ENCODE peak calls at places on chromosomes 3 and 15, in nine cellular contexts. S is stromal cell of bone marrow; P is effector memory CD4-positive, alpha-beta T cell; U is G401; E is Kasumi-1; L is brain microvascular endothelial cell; C is globus pallidus; N is astrocyte of the hippocampus; R is AML-193. B is an unnamed sample.

GRCh38 chr3:108453541-108454057 is 56.8 kb downstream of the MYH15 start:
- DNase-seq in S (peak; percentile 21), P (no peak), U (no peak), E (no peak), L (peak; percentile 2), C (no peak), N (peak; percentile 20), R (no peak), B (no peak)

GRCh38 chr15:49438970-49439631 is 16.1 kb downstream of the FGF7 start:
- DNase-seq in S (no peak), P (no peak), U (no peak), E (peak; percentile 89), L (no peak), C (peak; percentile 42), N (peak; percentile 17), R (peak; percentile 84), B (no peak)

GRCh38 chr3:94036909-94037507 is 8.6 kb upstream of the STX19 start:
- DNase-seq in S (peak; percentile 32), P (no peak), U (peak; percentile 11), E (peak; percentile 43), L (peak; percentile 44), C (peak; percentile 43), N (peak; percentile 20), R (peak; percentile 58), B (no peak)

GRCh38 chr3:40504636-40505430 is 1.0 kb upstream of the ZNF620 start:
- DNase-seq in S (peak; percentile 97), P (no peak), U (peak; percentile 2), E (no peak), L (peak; percentile 93), C (no peak), N (peak; percentile 82), R (peak; percentile 3), B (peak; percentile 67)

GRCh38 chr3:172170841-172171240 is 131.5 kb downstream of the FNDC3B start:
- DNase-seq in S (no peak), P (no peak), U (no peak), E (no peak), L (no peak), C (no peak), N (no peak), R (no peak), B (no peak)

GRCh38 chr3:192816274-192816853 is 89.0 kb upstream of the FGF12 start:
- DNase-seq in S (peak; percentile 35), P (no peak), U (peak; percentile 72), E (peak; percentile 80), L (peak; percentile 39), C (peak; percentile 54), N (peak; percentile 68), R (peak; percentile 37), B (no peak)

GRCh38 chr3:8539419-8539818 is 37.8 kb downstream of the LMCD1 start:
- DNase-seq in S (no peak), P (no peak), U (no peak), E (no peak), L (peak; percentile 64), C (no peak), N (peak; percentile 61), R (no peak), B (no peak)

GRCh38 chr15:89822951-89823701 is 8.5 kb upstream of the ANPEP start:
- DNase-seq in S (peak; percentile 64), P (no peak), U (no peak), E (no peak), L (no peak), C (no peak), N (peak; percentile 24), R (no peak), B (no peak)

GRCh38 chr15:21261965-21262850 is 178.1 kb downstream of the POTEB3 start:
- DNase-seq in S (no peak), P (no peak), U (no peak), E (no peak), L (no peak), C (peak; percentile 0), N (no peak), R (no peak), B (no peak)

GRCh38 chr3:4997946-4998345 is 18.7 kb downstream of the BHLHE40 start:
- DNase-seq in S (no peak), P (no peak), U (no peak), E (no peak), L (no peak), C (no peak), N (no peak), R (no peak), B (no peak)

GRCh38 chr15:99434506-99435137 is 131.2 kb upstream of the MEF2A start:
- DNase-seq in S (no peak), P (no peak), U (no peak), E (no peak), L (no peak), C (no peak), N (no peak), R (no peak), B (no peak)

GRCh38 chr3:12308517-12308916 is 19.6 kb downstream of the PPARG start:
- DNase-seq in S (peak; percentile 68), P (no peak), U (no peak), E (no peak), L (peak; percentile 75), C (no peak), N (peak; percentile 64), R (peak; percentile 18), B (peak; percentile 35)

GRCh38 chr15:33131880-33132279 is 62.6 kb downstream of the FMN1 start:
- DNase-seq in S (peak; percentile 23), P (no peak), U (no peak), E (no peak), L (peak; percentile 31), C (no peak), N (peak; percentile 29), R (no peak), B (no peak)

GRCh38 chr3:134090031-134090430 is 60.3 kb upstream of the SLCO2A1 start:
- DNase-seq in S (no peak), P (no peak), U (no peak), E (no peak), L (no peak), C (no peak), N (no peak), R (no peak), B (no peak)

GRCh38 chr3:49799761-49800160 is at the start of gene CDHR4:
- DNase-seq in S (peak; percentile 93), P (no peak), U (no peak), E (no peak), L (peak; percentile 73), C (no peak), N (peak; percentile 33), R (no peak), B (peak; percentile 47)

GRCh38 chr3:134606033-134607025 is 44.5 kb downstream of the KY start:
- DNase-seq in S (no peak), P (no peak), U (no peak), E (peak; percentile 93), L (no peak), C (no peak), N (no peak), R (peak; percentile 99), B (no peak)

GRCh38 chr3:80233576-80233975 is 465.8 kb upstream of the ROBO1 start:
- DNase-seq in S (no peak), P (no peak), U (no peak), E (no peak), L (no peak), C (no peak), N (no peak), R (no peak), B (no peak)

GRCh38 chr3:189123595-189124387 is 48.0 kb upstream of the TPRG1 start:
- DNase-seq in S (no peak), P (no peak), U (peak; percentile 86), E (no peak), L (no peak), C (peak; percentile 23), N (peak; percentile 40), R (no peak), B (no peak)

GRCh38 chr3:13135251-13135810 is 62.1 kb upstream of the IQSEC1 start:
- DNase-seq in S (no peak), P (no peak), U (no peak), E (no peak), L (no peak), C (no peak), N (no peak), R (no peak), B (no peak)

GRCh38 chr3:147943265-147943945 is 534.2 kb downstream of the ZIC1 start:
- DNase-seq in S (peak; percentile 90), P (no peak), U (no peak), E (no peak), L (peak; percentile 89), C (no peak), N (peak; percentile 92), R (no peak), B (peak; percentile 47)

GRCh38 chr15:99098426-99098825 is 6.5 kb upstream of the SYNM start:
- DNase-seq in S (no peak), P (no peak), U (no peak), E (no peak), L (no peak), C (no peak), N (no peak), R (no peak), B (no peak)

GRCh38 chr3:193869221-193870201 is 266.4 kb upstream of the HES1 start:
- DNase-seq in S (peak; percentile 39), P (no peak), U (no peak), E (peak; percentile 91), L (peak; percentile 90), C (peak; percentile 15), N (peak; percentile 96), R (peak; percentile 57), B (peak; percentile 20)

GRCh38 chr15:55494927-55495326 is 13.1 kb downstream of the DNAAF4 start:
- DNase-seq in S (no peak), P (no peak), U (no peak), E (peak; percentile 63), L (no peak), C (no peak), N (no peak), R (peak; percentile 70), B (no peak)

GRCh38 chr3:66485291-66485968 is 15.4 kb downstream of the LRIG1 start:
- DNase-seq in S (no peak), P (no peak), U (peak; percentile 88), E (no peak), L (peak; percentile 87), C (no peak), N (peak; percentile 67), R (no peak), B (no peak)

GRCh38 chr3:42852443-42852842 is 23.2 kb downstream of the CYP8B1 start:
- DNase-seq in S (no peak), P (no peak), U (no peak), E (no peak), L (no peak), C (no peak), N (no peak), R (no peak), B (no peak)

B was measured in AG09319.